ENCODE peak calls at places on chromosomes 16 and 17, in seven cellular contexts. P, G, H, K, Q, R and U are unnamed samples.

GRCh38 chr16:2465653-2466415 is 5.3 kb upstream of the NTN3 start:
- DNase-seq in P (no peak), G (no peak), H (peak; percentile 66), K (no peak), Q (peak; percentile 56), R (peak; percentile 85), U (no peak)

GRCh38 chr17:32278815-32279214 is 13.2 kb downstream of the RHBDL3 start:
- DNase-seq in P (no peak), G (no peak), H (no peak), K (no peak), Q (no peak), R (no peak), U (no peak)

GRCh38 chr16:27460663-27461482 is 58.9 kb downstream of the IL21R start:
- DNase-seq in P (no peak), G (no peak), H (no peak), K (no peak), Q (no peak), R (no peak), U (no peak)

GRCh38 chr16:19294156-19294649 is 8.7 kb downstream of the CLEC19A start:
- DNase-seq in P (no peak), G (no peak), H (no peak), K (no peak), Q (no peak), R (peak; percentile 42), U (no peak)

GRCh38 chr17:1043601-1044251 is 46.8 kb downstream of the TIMM22 start:
- DNase-seq in P (no peak), G (no peak), H (peak; percentile 67), K (no peak), Q (peak; percentile 42), R (no peak), U (peak; percentile 82)

GRCh38 chr17:17205368-17206148 is 575 bp downstream of the PLD6 start:
- DNase-seq in P (no peak), G (peak; percentile 21), H (peak; percentile 59), K (no peak), Q (no peak), R (peak; percentile 84), U (no peak)

GRCh38 chr16:46844771-46845170 is 13.8 kb upstream of the C16orf87 start:
- DNase-seq in P (no peak), G (peak; percentile 79), H (no peak), K (no peak), Q (no peak), R (no peak), U (no peak)

GRCh38 chr16:10253344-10253855 is 71.2 kb upstream of the GRIN2A start:
- DNase-seq in P (no peak), G (no peak), H (no peak), K (no peak), Q (no peak), R (no peak), U (no peak)

GRCh38 chr17:63947711-63948330 is 15.7 kb upstream of the CD79B start:
- DNase-seq in P (no peak), G (no peak), H (no peak), K (no peak), Q (no peak), R (no peak), U (no peak)

GRCh38 chr16:81803332-81803731 is 24.2 kb downstream of the PLCG2 start:
- DNase-seq in P (no peak), G (no peak), H (no peak), K (no peak), Q (no peak), R (no peak), U (no peak)

GRCh38 chr16:23408242-23409201 is 44.5 kb downstream of the COG7 start:
- DNase-seq in P (peak; percentile 32), G (peak; percentile 78), H (no peak), K (no peak), Q (peak; percentile 61), R (peak; percentile 42), U (peak; percentile 73)

GRCh38 chr16:23414731-23415130 is 38.3 kb downstream of the COG7 start:
- DNase-seq in P (no peak), G (no peak), H (no peak), K (no peak), Q (no peak), R (no peak), U (no peak)

GRCh38 chr16:23406546-23407240 is 46.3 kb downstream of the COG7 start:
- DNase-seq in P (no peak), G (no peak), H (no peak), K (no peak), Q (no peak), R (no peak), U (no peak)

GRCh38 chr16:23407436-23408125 is 45.4 kb downstream of the COG7 start:
- DNase-seq in P (no peak), G (no peak), H (no peak), K (no peak), Q (no peak), R (no peak), U (no peak)

GRCh38 chr16:23410176-23410575 is 42.8 kb downstream of the COG7 start:
- DNase-seq in P (no peak), G (peak; percentile 23), H (no peak), K (no peak), Q (peak; percentile 19), R (peak; percentile 82), U (no peak)
- H3K4me1 ChIP-seq in P (peaks cover 9% of the 10 kb centered on the region), G (peaks cover 7% of the 10 kb centered on the region), H (peaks cover 3% of the 10 kb centered on the region), K (peaks cover 4% of the 10 kb centered on the region), Q (no peaks in the 10 kb centered on the region), R (no peaks in the 10 kb centered on the region), U (peaks cover 11% of the 10 kb centered on the region)

GRCh38 chr17:65054602-65055001 is 1.9 kb downstream of the GNA13 start:
- DNase-seq in P (no peak), G (no peak), H (no peak), K (no peak), Q (no peak), R (no peak), U (no peak)

GRCh38 chr17:65057520-65058075 is 1.1 kb upstream of the GNA13 start:
- DNase-seq in P (no peak), G (no peak), H (no peak), K (no peak), Q (peak; percentile 20), R (peak; percentile 88), U (peak; percentile 66)

GRCh38 chr17:65055280-65055707 is 1.2 kb downstream of the GNA13 start:
- DNase-seq in P (no peak), G (no peak), H (no peak), K (no peak), Q (no peak), R (no peak), U (no peak)

GRCh38 chr17:65058151-65058550 is 1.6 kb upstream of the GNA13 start:
- DNase-seq in P (no peak), G (no peak), H (no peak), K (no peak), Q (peak; percentile 85), R (no peak), U (no peak)

DNA sequence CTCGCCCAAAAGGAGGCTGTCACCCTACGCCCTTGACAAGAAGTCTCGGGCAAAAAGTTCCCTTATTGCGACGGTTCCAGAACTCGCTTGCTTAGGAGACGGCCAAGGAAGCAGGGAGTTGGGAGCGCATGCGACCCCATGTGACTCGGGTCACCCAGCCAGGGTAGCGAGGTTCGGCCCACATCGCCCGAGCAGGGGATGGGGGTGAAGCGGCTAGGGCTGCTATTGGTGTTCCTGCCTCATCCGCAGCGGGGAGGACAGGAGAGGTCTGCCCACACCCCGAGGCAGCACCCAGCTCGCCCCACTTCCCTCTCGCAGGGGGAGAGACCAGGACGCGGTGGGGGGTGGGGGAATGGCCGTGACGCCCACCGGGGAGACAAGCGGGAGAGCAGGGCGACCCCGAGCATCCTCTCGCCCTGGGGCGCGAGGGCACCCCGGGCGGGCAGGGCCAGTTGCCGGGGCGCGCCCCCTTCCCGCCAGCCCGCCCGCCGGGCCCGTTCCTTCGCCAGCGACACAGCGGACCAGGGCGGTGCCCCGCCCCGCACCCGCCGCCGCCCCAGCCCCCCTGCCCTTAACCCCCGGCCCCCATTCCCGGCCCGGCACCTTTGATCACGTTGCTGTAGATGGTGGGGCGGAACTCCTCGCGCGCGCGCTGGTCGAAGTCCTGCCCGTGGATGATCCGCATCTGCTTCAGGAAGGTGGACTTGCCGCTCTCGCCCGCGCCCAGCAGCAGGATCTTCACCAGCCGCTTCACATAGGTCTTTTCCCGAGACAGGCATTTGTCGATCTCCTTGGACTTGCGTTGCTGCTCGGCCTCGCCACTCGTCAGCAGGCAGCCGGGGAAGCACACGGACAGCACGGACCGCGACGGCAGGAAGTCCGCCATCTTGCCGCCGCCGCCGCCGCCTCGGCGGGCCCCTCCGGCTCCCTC is 567 bp downstream of the GNA13 start:
- DNase-seq in P (no peak), G (peak; percentile 22), H (peak; percentile 51), K (no peak), Q (peak; percentile 59), R (peak; percentile 76), U (peak; percentile 68)
- H2BK120ac ChIP-seq in P (no peak overlapping the region), G (peak overlapping the region; percentile 96), H (no peak overlapping the region), K (no peak overlapping the region), Q (peak overlapping the region; percentile 16), R (peak overlapping the region; percentile 97), U (peak overlapping the region; percentile 81)

GRCh38 chr17:78127240-78127887 is 1.2 kb downstream of the TMC6 start:
- DNase-seq in P (no peak), G (no peak), H (peak; percentile 70), K (no peak), Q (peak; percentile 85), R (no peak), U (peak; percentile 45)

GRCh38 chr17:78125138-78125913 is 3.2 kb downstream of the TMC6 start:
- DNase-seq in P (no peak), G (no peak), H (no peak), K (no peak), Q (no peak), R (no peak), U (no peak)

GRCh38 chr17:78127888-78128615 is 503 bp downstream of the TMC6 start:
- DNase-seq in P (no peak), G (no peak), H (no peak), K (no peak), Q (no peak), R (no peak), U (peak; percentile 43)

GRCh38 chr17:78125976-78126894 is 2.3 kb downstream of the TMC6 start:
- DNase-seq in P (no peak), G (no peak), H (no peak), K (no peak), Q (no peak), R (no peak), U (no peak)

GRCh38 chr17:78126895-78127239 is 1.7 kb downstream of the TMC6 start:
- DNase-seq in P (no peak), G (no peak), H (no peak), K (no peak), Q (no peak), R (no peak), U (no peak)
- H3K4me1 ChIP-seq in P (peaks cover 28% of the 10 kb centered on the region), G (peaks cover 2% of the 10 kb centered on the region), H (peaks cover 10% of the 10 kb centered on the region), K (peaks cover 17% of the 10 kb centered on the region), Q (peaks cover 11% of the 10 kb centered on the region), R (peaks cover 6% of the 10 kb centered on the region), U (peaks cover 47% of the 10 kb centered on the region)

GRCh38 chr16:77787452-77787851 is 912 bp upstream of the VAT1L start:
- DNase-seq in P (no peak), G (no peak), H (no peak), K (no peak), Q (no peak), R (no peak), U (no peak)

GRCh38 chr16:77786448-77786847 is 1.9 kb upstream of the VAT1L start:
- DNase-seq in P (no peak), G (no peak), H (no peak), K (no peak), Q (no peak), R (no peak), U (no peak)

GRCh38 chr16:77784441-77785356 is 3.7 kb upstream of the VAT1L start:
- DNase-seq in P (no peak), G (no peak), H (no peak), K (no peak), Q (no peak), R (peak; percentile 46), U (no peak)

GRCh38 chr16:77782694-77783093 is 5.7 kb upstream of the VAT1L start:
- DNase-seq in P (no peak), G (peak; percentile 46), H (no peak), K (no peak), Q (peak; percentile 47), R (peak; percentile 32), U (peak; percentile 49)

GRCh38 chr16:77785365-77785764 is 3.0 kb upstream of the VAT1L start:
- DNase-seq in P (no peak), G (no peak), H (no peak), K (no peak), Q (no peak), R (peak; percentile 40), U (no peak)
- H2BK120ac ChIP-seq in P (no peak overlapping the region), G (no peak overlapping the region), H (no peak overlapping the region), K (no peak overlapping the region), Q (no peak overlapping the region), R (no peak overlapping the region), U (no peak overlapping the region)